ENCODE peak calls at places on chromosomes 4 and X, in four cellular contexts. W, Y, B and V are unnamed samples.

GRCh38 chr4:56215901-56216300 is 171.4 kb downstream of the AASDH start:
- DNase-seq in W (no peak), Y (peak; percentile 44), B (no peak), V (no peak)

GRCh38 chrX:135513140-135513535 is 7.3 kb upstream of the INTS6L start:
- DNase-seq in W (no peak), Y (peak; percentile 55), B (no peak), V (no peak)

GRCh38 chrX:47662144-47662657 is 3.2 kb upstream of the UXT start:
- DNase-seq in W (no peak), Y (peak; percentile 82), B (no peak), V (no peak)

GRCh38 chr4:175504316-175504715 is 307.7 kb downstream of the GPM6A start:
- DNase-seq in W (no peak), Y (peak; percentile 2), B (no peak), V (no peak)

GRCh38 chrX:120690344-120690743 is 60.5 kb upstream of the C1GALT1C1 start:
- DNase-seq in W (no peak), Y (no peak), B (no peak), V (no peak)

GRCh38 chr4:140096921-140097320 is 57.1 kb downstream of the MAML3 start:
- DNase-seq in W (no peak), Y (no peak), B (no peak), V (no peak)

GRCh38 chr4:25070512-25070911 is 39.8 kb upstream of the LGI2 start:
- DNase-seq in W (no peak), Y (no peak), B (no peak), V (no peak)

GRCh38 chr4:58411904-58412303 is 1301.7 kb upstream of the IGFBP7 start:
- DNase-seq in W (no peak), Y (no peak), B (no peak), V (no peak)

GRCh38 chr4:1855334-1856070 is 454 bp downstream of the LETM1 start:
- DNase-seq in W (no peak), Y (no peak), B (no peak), V (peak; percentile 23)

GRCh38 chrX:87299563-87300160 is 217.9 kb upstream of the KLHL4 start:
- DNase-seq in W (no peak), Y (peak; percentile 6), B (peak; percentile 2), V (no peak)

GRCh38 chr4:92183825-92184224 is 119.9 kb upstream of the GRID2 start:
- DNase-seq in W (no peak), Y (no peak), B (no peak), V (no peak)

GRCh38 chr4:103887191-103887590 is 167.4 kb upstream of the TACR3 start:
- DNase-seq in W (no peak), Y (no peak), B (no peak), V (no peak)

GRCh38 chrX:118976599-118977340 is 2.4 kb downstream of the LONRF3 start:
- DNase-seq in W (no peak), Y (peak; percentile 73), B (no peak), V (peak; percentile 45)

GRCh38 chr4:2251073-2251794 is 9.3 kb upstream of the HAUS3 start:
- DNase-seq in W (no peak), Y (no peak), B (no peak), V (no peak)

GRCh38 chr4:8832130-8832930 is 39.3 kb downstream of the HMX1 start:
- DNase-seq in W (no peak), Y (peak; percentile 22), B (no peak), V (no peak)

GRCh38 chr4:1984406-1985191 is 24.2 kb downstream of the NELFA start:
- DNase-seq in W (no peak), Y (no peak), B (no peak), V (no peak)

GRCh38 chr4:173317003-173317402 is 17.2 kb downstream of the HMGB2 start:
- DNase-seq in W (no peak), Y (no peak), B (no peak), V (no peak)

GRCh38 chrX:110403839-110404238 is 45.2 kb downstream of the RTL9 start:
- DNase-seq in W (no peak), Y (no peak), B (no peak), V (no peak)

GRCh38 chr4:22238742-22239141 is 277.1 kb downstream of the ADGRA3 start:
- DNase-seq in W (no peak), Y (peak; percentile 4), B (no peak), V (no peak)

GRCh38 chr4:3388461-3389185 is 53.1 kb upstream of the HGFAC start:
- DNase-seq in W (no peak), Y (peak; percentile 95), B (no peak), V (no peak)

GRCh38 chr4:139015948-139016451 is 419 bp downstream of the NOCT start:
- DNase-seq in W (no peak), Y (peak; percentile 40), B (peak; percentile 13), V (no peak)

GRCh38 chrX:123731987-123732678 is 719 bp downstream of the THOC2 start:
- DNase-seq in W (no peak), Y (peak; percentile 54), B (peak; percentile 2), V (peak; percentile 14)

GRCh38 chr4:121943941-121944340 is 7.9 kb downstream of the TRPC3 start:
- DNase-seq in W (no peak), Y (no peak), B (no peak), V (no peak)

GRCh38 chr4:83852085-83852451 is 316.2 kb downstream of the GPAT3 start:
- DNase-seq in W (no peak), Y (peak; percentile 78), B (no peak), V (no peak)

GRCh38 chrX:48919360-48919821 is 567 bp upstream of the PIM2 start:
- DNase-seq in W (no peak), Y (no peak), B (no peak), V (no peak)

GRCh38 chr4:144574509-144574908 is 71.4 kb upstream of the HHIP start:
- DNase-seq in W (no peak), Y (no peak), B (no peak), V (no peak)

GRCh38 chr4:70666369-70666768 is at the start of gene JCHAIN:
- DNase-seq in W (no peak), Y (peak; percentile 20), B (no peak), V (no peak)

GRCh38 chr4:2256156-2256731 is 5.7 kb downstream of the MXD4 start:
- DNase-seq in W (no peak), Y (no peak), B (no peak), V (no peak)